ENCODE peak calls at places on chromosomes 13 and 19, in four cellular contexts. T is SK-N-SH, N is GM23338, K is A549. G is an unnamed sample.

GRCh38 chr13:26041476-26041875 is 10.3 kb downstream of the SHISA2 start:
- DNase-seq in T (no peak), K (no peak), N (no peak), G (no peak)

GRCh38 chr19:58054792-58055482 is 4.1 kb upstream of the ZNF135 start:
- DNase-seq in T (no peak), K (no peak), N (peak), G (no peak)

GRCh38 chr13:48233886-48234488 is 981 bp downstream of the ITM2B start:
- DNase-seq in K (no peak), N (peak), T (no peak), G (no peak)

GRCh38 chr13:32624441-32624840 is 38.2 kb downstream of the PDS5B start:
- DNase-seq in T (no peak), K (no peak), N (no peak), G (no peak)

GRCh38 chr13:67095621-67096020 is 134.5 kb downstream of the PCDH9 start:
- DNase-seq in T (no peak), K (peak), N (no peak), G (no peak)

GRCh38 chr19:6164906-6165531 is 29.6 kb downstream of the ACSBG2 start:
- DNase-seq in N (no peak), K (peak), T (no peak), G (no peak)

GRCh38 chr19:39566064-39566463 is 26.1 kb upstream of the EID2 start:
- DNase-seq in K (no peak), N (peak), T (no peak), G (no peak)

GRCh38 chr19:19232231-19232630 is 20.5 kb downstream of the NCAN start:
- DNase-seq in N (no peak), T (no peak), K (no peak), G (no peak)

GRCh38 chr19:40599331-40600085 is 1.7 kb upstream of the LTBP4 start:
- DNase-seq in T (no peak), K (no peak), N (peak), G (no peak)

GRCh38 chr13:40549500-40550094 is 116.8 kb downstream of the FOXO1 start:
- DNase-seq in N (no peak), K (no peak), T (no peak), G (no peak)

GRCh38 chr19:19057720-19058119 is 6.1 kb upstream of the SLC25A42 start:
- DNase-seq in T (no peak), K (no peak), N (no peak), G (no peak)

GRCh38 chr13:111594606-111595005 is 274.2 kb downstream of the TEX29 start:
- DNase-seq in T (no peak), N (no peak), K (no peak), G (no peak)

GRCh38 chr19:48398329-48399235 is 5.1 kb downstream of the GRIN2D start:
- DNase-seq in K (peak), N (peak), T (peak), G (peak)

GRCh38 chr19:45293682-45294081 is 29.0 kb downstream of the CKM start:
- DNase-seq in N (no peak), K (no peak), T (no peak), G (no peak)

GRCh38 chr13:99327761-99328160 is 20.6 kb upstream of the GPR183 start:
- DNase-seq in T (no peak), N (no peak), K (no peak), G (no peak)

GRCh38 chr19:46365561-46365960 is 18.7 kb downstream of the PPP5C start:
- DNase-seq in K (no peak), T (no peak), N (no peak), G (no peak)

GRCh38 chr19:33416307-33417215 is 43.1 kb downstream of the CEBPG start:
- DNase-seq in K (peak), N (peak), T (peak), G (peak)

GRCh38 chr19:47539747-47540311 is 25.0 kb upstream of the NAPA start:
- DNase-seq in T (peak), K (no peak), N (no peak), G (no peak)

GRCh38 chr13:27573265-27573664 is 47.1 kb downstream of the LNX2 start:
- DNase-seq in T (no peak), N (no peak), K (peak), G (no peak)

GRCh38 chr19:51531349-51532315 is at the start of gene SIGLEC6:
- DNase-seq in T (no peak), K (no peak), N (peak), G (peak)

GRCh38 chr13:112696869-112697465 is 7.1 kb downstream of the ATP11A start:
- DNase-seq in T (no peak), N (no peak), K (no peak), G (no peak)

GRCh38 chr13:75437582-75438318 is 44.2 kb downstream of the TBC1D4 start:
- DNase-seq in T (no peak), N (no peak), K (no peak), G (no peak)

GRCh38 chr13:38702609-38703008 is 15.7 kb downstream of the FREM2 start:
- DNase-seq in K (no peak), T (no peak), N (no peak), G (no peak)

GRCh38 chr13:35693142-35693784 is 216.8 kb upstream of the MAB21L1 start:
- DNase-seq in N (no peak), T (no peak), K (no peak), G (no peak)

GRCh38 chr13:91174886-91175501 is 172.5 kb upstream of the MIR17HG start:
- DNase-seq in N (peak), K (no peak), T (no peak), G (no peak)

GRCh38 chr19:43779820-43780219 is 953 bp downstream of the KCNN4 start:
- DNase-seq in K (peak), T (no peak), N (no peak), G (no peak)

GRCh38 chr13:20353973-20354372 is 121.9 kb upstream of the GJB6 start:
- DNase-seq in K (no peak), N (no peak), T (no peak), G (peak)

GRCh38 chr19:6509118-6509971 is 7.2 kb upstream of the TUBB4A start:
- DNase-seq in T (no peak), N (no peak), K (peak), G (no peak)

GRCh38 chr19:1833540-1833939 is 14.7 kb downstream of the REXO1 start:
- DNase-seq in K (no peak), N (no peak), T (no peak), G (no peak)

GRCh38 chr13:45219938-45220375 is 19.1 kb upstream of the KCTD4 start:
- DNase-seq in N (peak), K (peak), T (no peak), G (no peak)

GRCh38 chr19:34943861-34944573 is 17.3 kb downstream of the ZNF30 start:
- DNase-seq in N (no peak), K (no peak), T (no peak), G (no peak)

GRCh38 chr19:3500429-3501101 is at the start of gene DOHH:
- DNase-seq in N (peak), T (peak), K (peak), G (peak)
- TF ChIP-seq REST in N (no peak), T (peak), K (no peak), G (peak)

GRCh38 chr13:110419391-110419791 is 112.3 kb downstream of the COL4A2 start:
- DNase-seq in K (peak), N (no peak), T (no peak), G (no peak)
- H3K4me3 ChIP-seq in K (no peak), N (no peak), T (no peak), G (no peak)

DNA sequence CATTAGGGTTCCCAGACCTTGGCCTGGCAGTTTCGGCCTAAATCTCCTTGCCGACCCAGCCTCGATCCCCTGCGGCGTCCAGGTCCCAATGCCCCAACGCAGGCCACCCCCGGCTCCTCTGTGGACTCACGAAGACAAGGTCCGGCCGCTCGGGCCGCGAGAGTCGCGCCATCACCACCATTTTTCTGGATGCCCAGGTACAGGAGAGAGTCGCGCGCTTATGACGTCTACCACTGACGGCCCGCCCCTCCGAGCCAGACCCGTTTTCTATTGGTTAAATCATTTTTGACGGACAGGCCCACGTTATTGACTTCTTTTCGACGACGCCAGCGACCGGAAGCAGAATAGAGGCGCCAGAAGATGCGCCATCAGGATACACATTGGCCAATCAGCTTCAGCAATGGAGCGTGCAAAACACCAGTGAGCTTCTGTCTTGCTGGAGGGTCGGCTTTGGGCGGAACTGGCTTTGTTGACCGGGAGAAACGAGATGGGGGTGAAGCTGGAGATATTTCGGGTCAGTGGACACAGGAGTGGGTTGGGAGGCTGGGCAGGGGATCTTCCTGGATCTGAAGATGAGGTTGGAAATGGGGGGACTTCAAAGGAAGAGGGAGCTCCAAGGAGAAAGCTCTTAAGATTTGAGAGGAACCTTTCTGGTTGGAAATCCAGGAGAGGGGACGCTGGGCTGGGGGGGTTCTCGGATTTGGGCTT is at the start of the genes PET100 and XAB2:
- DNase-seq in K (peak), N (peak), T (peak), G (peak)
- TF ChIP-seq REST in K (no peak), N (no peak), T (no peak), G (no peak)

DNA sequence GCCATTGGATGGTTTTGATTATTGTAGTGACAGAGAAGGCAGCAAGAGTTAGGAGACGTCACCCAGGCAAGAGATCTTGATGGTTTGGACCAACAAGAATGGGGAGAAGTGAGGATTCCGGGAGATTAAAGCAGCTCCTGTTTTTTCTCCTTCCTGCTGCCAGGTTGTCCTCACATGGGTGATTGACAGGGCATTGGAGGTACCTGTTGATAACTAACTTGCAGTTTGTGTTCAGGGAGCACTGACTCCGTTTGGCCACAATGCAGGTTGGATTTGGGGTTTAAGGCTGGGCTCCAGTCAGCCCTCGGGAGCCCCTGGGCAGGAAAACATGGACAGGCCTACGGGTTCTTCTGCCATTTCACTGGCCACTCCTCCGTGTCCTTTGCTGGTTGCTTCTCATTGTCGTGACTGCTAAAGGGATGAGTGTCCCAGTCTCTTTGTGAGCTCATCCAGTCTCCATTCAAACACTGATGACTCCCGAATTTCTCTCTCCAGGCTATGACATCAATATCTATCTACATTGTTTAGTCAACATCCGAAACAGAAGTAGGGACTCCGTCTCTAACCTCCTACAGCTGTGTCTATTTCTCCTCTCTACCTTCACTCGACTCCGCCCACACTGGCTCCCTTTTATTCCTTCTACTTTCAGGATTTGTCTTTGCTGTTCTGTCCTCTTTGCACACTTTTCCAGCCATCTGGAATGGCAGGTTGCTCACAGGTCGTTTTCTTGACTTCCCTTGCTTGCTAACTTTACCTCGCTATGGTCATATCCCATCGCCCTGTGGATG is 1.3 kb upstream of the PTOV1 start:
- DNase-seq in T (no peak), K (no peak), N (no peak), G (no peak)
- H3K4me3 ChIP-seq in T (peak), K (peak), N (peak), G (no peak)

DNA sequence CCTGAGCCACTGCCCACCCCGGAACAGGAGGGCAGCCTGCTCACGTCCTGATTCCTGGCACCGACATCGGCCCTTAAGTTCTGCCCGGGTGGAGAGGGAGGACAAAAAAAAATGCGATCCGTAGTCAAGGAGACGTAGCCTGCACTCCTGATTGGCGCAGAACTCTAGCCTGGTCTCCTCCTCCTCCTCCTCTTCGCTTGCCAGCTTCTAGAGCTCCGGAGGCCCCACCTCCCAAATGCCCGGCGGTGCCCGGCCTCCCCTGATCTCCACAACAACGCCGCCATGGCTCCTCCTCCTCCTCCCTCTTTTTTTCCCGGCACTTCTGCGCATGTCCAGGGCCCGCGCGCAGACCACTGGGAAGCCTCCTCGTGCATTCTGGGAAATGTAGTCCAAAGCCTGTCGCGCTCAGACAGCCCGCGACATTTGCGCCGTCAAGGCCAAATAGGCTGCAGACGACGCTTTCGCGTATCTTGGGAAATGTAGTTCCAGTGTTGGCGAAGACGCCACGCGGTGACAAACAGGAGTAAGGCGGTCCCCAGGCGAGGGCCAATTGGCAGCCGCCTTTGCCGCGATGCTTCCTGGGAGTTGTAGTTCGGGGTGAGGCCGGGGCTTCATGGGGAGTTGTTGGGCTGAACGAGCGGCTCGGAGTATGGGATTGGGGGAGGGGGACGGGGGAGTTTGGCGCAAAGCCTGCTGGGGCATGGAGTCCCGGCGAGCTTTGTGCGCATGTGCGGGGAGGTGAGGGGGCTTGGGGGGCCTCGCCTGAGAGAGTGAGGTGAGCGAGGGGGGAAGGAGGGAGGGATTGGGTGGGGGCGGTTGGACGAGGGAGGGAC is at the start of gene ZNF444:
- DNase-seq in T (peak), K (peak), N (peak), G (peak)
- TF ChIP-seq REST in T (no peak), K (peak), N (no peak), G (no peak)

DNA sequence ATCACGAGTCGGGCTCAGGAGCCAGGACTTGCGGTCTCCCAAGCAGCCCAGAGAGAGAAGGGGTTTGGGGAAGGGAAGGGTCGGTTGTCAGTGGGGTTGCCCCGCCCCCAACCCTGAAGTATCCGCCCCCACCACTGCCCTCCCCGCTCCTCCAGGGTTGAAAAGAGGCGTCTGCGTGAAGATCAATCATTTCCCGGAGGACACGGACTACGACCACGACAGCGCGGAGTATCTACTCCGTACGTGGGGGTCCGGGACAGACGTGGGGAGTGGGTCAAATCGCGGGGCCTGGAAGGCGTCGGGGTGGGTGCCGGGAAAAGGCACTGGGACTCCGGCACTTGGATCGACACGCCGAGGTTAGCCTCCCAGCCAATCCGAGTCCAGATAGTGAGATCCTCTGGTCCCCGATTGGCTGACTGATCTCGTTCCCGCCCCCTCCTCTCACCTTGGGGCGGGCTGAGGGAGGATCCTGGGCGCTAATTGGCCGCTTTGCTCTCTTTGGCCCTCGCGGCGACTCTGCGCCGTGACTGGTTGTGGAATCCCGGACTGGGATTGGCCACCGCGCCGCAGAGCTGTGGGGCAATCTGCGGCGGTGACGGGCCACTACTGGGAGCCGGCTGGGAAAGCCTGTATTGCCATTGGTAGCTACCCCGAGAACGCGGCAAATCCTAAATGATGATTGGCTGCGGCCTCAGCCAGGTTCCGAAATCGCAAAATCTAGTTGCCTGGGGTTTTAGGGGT is 13.3 kb upstream of the CACNG6 start:
- DNase-seq in N (peak), K (peak), T (peak), G (no peak)
- H3K4me3 ChIP-seq in N (peak), K (peak), T (peak), G (no peak)

GRCh38 chr19:17541184-17541759 is 14.2 kb upstream of the COLGALT1 start:
- DNase-seq in K (no peak), N (no peak), T (no peak), G (no peak)
- TF ChIP-seq REST in K (no peak), N (no peak), T (no peak), G (peak)

GRCh38 chr19:14250870-14251269 is 44.9 kb upstream of the ADGRL1 start:
- DNase-seq in K (no peak), T (no peak), N (no peak), G (no peak)
- H3K4me3 ChIP-seq in K (no peak), T (no peak), N (no peak), G (no peak)